ENCODE peak calls at places on chromosomes 11 and 22, in five cellular contexts. B, H, R, I and Z are unnamed samples.

GRCh38 chr11:72828081-72828567 is 13.9 kb downstream of the ATG16L2 start:
- DNase-seq in I (no peak), B (no peak), H (no peak), R (no peak), Z (peak; percentile 32)

GRCh38 chr11:373716-374551 is 4.6 kb downstream of the B4GALNT4 start:
- DNase-seq in H (no peak), I (no peak), B (no peak), R (no peak), Z (peak; percentile 56)

GRCh38 chr11:44601471-44602370 is 36.3 kb downstream of the CD82 start:
- DNase-seq in I (peak; percentile 62), B (no peak), R (no peak), H (no peak), Z (no peak)

GRCh38 chr22:45196308-45196707 is 32.6 kb downstream of the NUP50 start:
- DNase-seq in B (no peak), I (no peak), R (no peak), H (no peak), Z (no peak)

GRCh38 chr22:46436595-46437163 is 100.7 kb downstream of the CELSR1 start:
- DNase-seq in H (no peak), R (no peak), B (no peak), I (no peak), Z (no peak)

GRCh38 chr22:24920029-24920428 is 26.5 kb downstream of the LHFPL7 start:
- DNase-seq in H (no peak), I (no peak), B (no peak), R (no peak), Z (no peak)

GRCh38 chr11:94455861-94456260 is 37.8 kb downstream of the MRE11 start:
- DNase-seq in H (no peak), I (no peak), R (no peak), B (no peak), Z (no peak)

GRCh38 chr22:23838686-23839468 is at the start of gene DERL3:
- DNase-seq in R (peak; percentile 91), H (peak; percentile 100), B (peak; percentile 99), I (peak; percentile 99), Z (peak; percentile 98)

GRCh38 chr22:29093980-29094379 is 21.1 kb downstream of the KREMEN1 start:
- DNase-seq in H (no peak), I (no peak), R (no peak), B (no peak), Z (no peak)

GRCh38 chr11:104968856-104969776 is 742 bp upstream of the CASP4 start:
- DNase-seq in I (peak; percentile 10), R (no peak), H (peak; percentile 59), B (no peak), Z (peak; percentile 4)

GRCh38 chr11:92322225-92322624 is 97.6 kb downstream of the FAT3 start:
- DNase-seq in R (no peak), I (no peak), H (no peak), B (no peak), Z (no peak)

GRCh38 chr11:44868021-44868420 is 82.7 kb downstream of the TP53I11 start:
- DNase-seq in I (no peak), R (no peak), H (no peak), B (no peak), Z (no peak)

GRCh38 chr11:57230797-57231538 is 6.1 kb downstream of the APLNR start:
- DNase-seq in H (no peak), B (no peak), I (no peak), R (no peak), Z (no peak)

GRCh38 chr11:10856689-10857603 is 907 bp downstream of the ZBED5 start:
- DNase-seq in H (peak; percentile 37), B (peak; percentile 27), I (peak; percentile 70), R (no peak), Z (peak; percentile 54)

GRCh38 chr11:97743205-97743742 is 1277.5 kb upstream of the CNTN5 start:
- DNase-seq in B (no peak), H (no peak), I (no peak), R (no peak), Z (no peak)

GRCh38 chr22:45709004-45709739 is 37.5 kb downstream of the ATXN10 start:
- DNase-seq in R (no peak), I (no peak), H (no peak), B (no peak), Z (no peak)

GRCh38 chr11:114399490-114399889 is 821 bp downstream of the C11orf71 start:
- DNase-seq in H (peak; percentile 14), R (no peak), I (no peak), B (no peak), Z (peak; percentile 25)

GRCh38 chr22:22075382-22076163 is 93.0 kb upstream of the TOP3B start:
- DNase-seq in B (no peak), R (no peak), I (no peak), H (no peak), Z (no peak)

GRCh38 chr22:22072169-22072836 is 89.7 kb upstream of the TOP3B start:
- DNase-seq in B (no peak), I (no peak), R (no peak), H (no peak), Z (no peak)

GRCh38 chr22:22076361-22076760 is 93.8 kb upstream of the TOP3B start:
- DNase-seq in I (no peak), H (peak; percentile 64), B (no peak), R (no peak), Z (no peak)

GRCh38 chr22:22074634-22075381 is 92.2 kb upstream of the TOP3B start:
- DNase-seq in I (no peak), R (no peak), B (no peak), H (no peak), Z (no peak)

DNA sequence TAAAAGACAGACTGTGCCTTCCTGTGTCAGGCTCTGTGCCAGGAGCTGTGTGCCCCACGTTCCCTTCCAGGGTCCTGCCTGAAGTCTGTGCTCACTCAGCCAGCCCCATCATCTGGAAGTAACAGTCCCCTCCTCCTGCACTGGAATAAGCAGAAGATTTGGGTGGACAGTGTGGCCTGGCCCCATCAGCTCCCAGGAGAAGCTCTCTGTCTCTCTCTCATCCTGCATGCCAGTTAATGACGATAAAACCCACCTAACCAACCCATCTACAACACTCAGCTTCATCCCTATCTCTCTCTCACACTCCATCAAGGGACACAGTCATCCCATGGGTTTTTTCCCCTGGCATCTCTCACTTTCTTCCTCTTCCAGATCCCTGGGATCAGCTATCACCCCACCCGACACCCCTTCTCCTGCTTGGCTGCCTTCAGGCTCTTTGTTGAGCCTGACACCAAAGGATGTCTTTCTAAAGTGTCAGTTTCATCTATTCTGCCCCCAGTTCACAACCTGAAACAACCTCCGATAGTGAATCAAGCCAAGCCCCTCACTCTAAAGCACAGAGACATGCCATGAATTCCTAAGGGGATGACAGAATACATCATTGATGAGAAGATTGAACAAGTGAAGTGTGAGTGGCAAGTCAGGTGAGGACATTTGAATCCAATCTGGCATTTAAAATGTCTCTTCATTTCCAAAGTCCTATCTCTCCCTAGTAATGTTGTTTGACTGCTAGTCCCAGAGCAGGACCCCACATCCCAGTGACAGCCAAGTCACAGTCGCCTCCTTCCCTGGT is 91.4 kb upstream of the TOP3B start:
- DNase-seq in R (no peak), I (no peak), B (no peak), H (no peak), Z (no peak)
- H3K4me3 ChIP-seq in R (no peak overlapping the region), I (no peak overlapping the region), B (no peak overlapping the region), H (no peak overlapping the region), Z (no peak overlapping the region)

GRCh38 chr11:70343631-70344030 is 54.7 kb upstream of the CTTN start:
- DNase-seq in I (no peak), H (no peak), B (no peak), R (no peak), Z (no peak)
- H3K36me3 ChIP-seq in I (peaks cover 41% of the 10 kb centered on the region), H (peaks cover 67% of the 10 kb centered on the region), B (peaks cover 92% of the 10 kb centered on the region), R (peaks cover 19% of the 10 kb centered on the region), Z (peaks cover 38% of the 10 kb centered on the region)

DNA sequence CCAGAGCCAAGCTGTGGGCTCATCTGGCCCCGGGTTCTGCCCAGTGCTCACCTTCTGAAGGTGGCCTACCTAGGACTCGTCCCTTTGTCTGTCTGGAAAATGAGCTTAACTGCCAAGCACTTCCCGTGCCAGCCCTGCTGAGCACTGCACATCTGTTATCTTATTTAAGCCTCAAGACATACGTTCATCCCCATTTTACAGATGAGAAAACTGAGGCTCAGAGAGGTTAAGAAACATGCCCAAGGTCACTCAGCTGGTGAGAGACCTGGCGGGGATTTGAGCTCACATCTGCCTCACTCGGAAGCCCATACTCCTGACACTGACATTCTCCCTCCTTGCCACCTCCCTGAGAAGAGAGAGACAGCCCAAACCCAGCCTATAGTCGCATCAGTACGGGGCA is 226.2 kb downstream of the MN1 start:
- DNase-seq in R (no peak), I (no peak), B (no peak), H (no peak), Z (no peak)
- H3K27me3 ChIP-seq in R (no peaks in the 10 kb centered on the region), I (peaks cover 23% of the 10 kb centered on the region), B (peaks cover 16% of the 10 kb centered on the region), H (no peaks in the 10 kb centered on the region), Z (no peaks in the 10 kb centered on the region)

GRCh38 chr11:14346303-14346702 is 12.7 kb downstream of the RRAS2 start:
- DNase-seq in B (no peak), R (no peak), I (no peak), H (no peak), Z (no peak)

GRCh38 chr11:14345668-14346067 is 13.3 kb downstream of the RRAS2 start:
- DNase-seq in H (no peak), I (no peak), R (no peak), B (no peak), Z (no peak)

GRCh38 chr11:14347494-14347893 is 11.5 kb downstream of the RRAS2 start:
- DNase-seq in B (no peak), H (no peak), I (no peak), R (no peak), Z (no peak)

GRCh38 chr11:14350215-14350614 is 8.8 kb downstream of the RRAS2 start:
- DNase-seq in R (no peak), I (no peak), B (no peak), H (no peak), Z (peak; percentile 46)

GRCh38 chr11:14347991-14348390 is 11.0 kb downstream of the RRAS2 start:
- DNase-seq in H (no peak), I (no peak), R (no peak), B (no peak), Z (no peak)
- H3K4me3 ChIP-seq in H (no peak overlapping the region), I (no peak overlapping the region), R (no peak overlapping the region), B (no peak overlapping the region), Z (no peak overlapping the region)

GRCh38 chr11:66591175-66591574 is 1.7 kb downstream of the CCDC87 start:
- DNase-seq in R (no peak), I (no peak), B (no peak), H (no peak), Z (peak; percentile 12)
- H3K36me3 ChIP-seq in R (no peaks in the 10 kb centered on the region), I (no peaks in the 10 kb centered on the region), B (no peaks in the 10 kb centered on the region), H (no peaks in the 10 kb centered on the region), Z (no peaks in the 10 kb centered on the region)

GRCh38 chr11:34525887-34526657 is 12.5 kb upstream of the ELF5 start:
- DNase-seq in B (no peak), R (no peak), I (no peak), H (no peak), Z (no peak)

GRCh38 chr11:34524696-34525095 is 11.1 kb upstream of the ELF5 start:
- DNase-seq in R (no peak), B (no peak), H (no peak), I (no peak), Z (no peak)

GRCh38 chr11:34525098-34525497 is 11.5 kb upstream of the ELF5 start:
- DNase-seq in B (no peak), I (no peak), R (no peak), H (no peak), Z (no peak)

GRCh38 chr11:34529643-34530042 is 16.0 kb upstream of the ELF5 start:
- DNase-seq in B (no peak), I (no peak), R (no peak), H (no peak), Z (no peak)

DNA sequence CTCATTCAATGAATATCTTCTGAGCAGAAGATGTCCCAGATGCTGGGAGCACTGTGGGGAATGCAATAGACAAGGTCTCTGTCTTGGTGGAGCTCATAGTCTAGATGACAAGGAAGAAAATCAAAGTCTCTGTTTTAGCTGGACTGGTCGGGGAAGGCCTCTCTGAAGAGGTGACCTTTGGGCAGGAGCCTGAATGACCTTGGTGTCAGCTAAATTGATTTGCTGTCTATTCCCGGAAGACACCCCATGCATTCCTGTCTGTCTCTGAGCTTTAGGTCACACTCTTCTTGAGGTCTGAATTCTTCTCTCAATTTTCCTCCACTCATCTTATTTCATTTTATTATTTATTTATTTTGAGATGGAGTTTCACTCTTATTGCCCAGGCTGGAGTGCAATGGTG is 14.5 kb upstream of the ELF5 start:
- DNase-seq in I (no peak), B (no peak), H (no peak), R (no peak), Z (no peak)
- H3K27me3 ChIP-seq in I (no peaks in the 10 kb centered on the region), B (no peaks in the 10 kb centered on the region), H (no peaks in the 10 kb centered on the region), R (no peaks in the 10 kb centered on the region), Z (no peaks in the 10 kb centered on the region)